ENCODE peak calls at places on chromosome 19, in seven cellular contexts. P, I, D, H, M, V and Y are unnamed samples.

GRCh38 chr19:42468273-42468796 is 25.6 kb upstream of the CXCL17 start:
- DNase-seq in P (peak; percentile 78), I (no peak), D (no peak), H (no peak), M (no peak), V (no peak), Y (no peak)

GRCh38 chr19:610801-611505 is 21.3 kb downstream of the HCN2 start:
- DNase-seq in P (no peak), I (no peak), D (no peak), H (peak; percentile 79), M (peak; percentile 41), V (no peak), Y (peak; percentile 76)

GRCh38 chr19:18291019-18291524 is 9.7 kb upstream of the JUND start:
- DNase-seq in P (no peak), I (no peak), D (no peak), H (no peak), M (peak; percentile 65), V (no peak), Y (peak; percentile 26)

GRCh38 chr19:53892981-53893325 is 11.0 kb downstream of the PRKCG start:
- DNase-seq in P (no peak), I (peak; percentile 84), D (no peak), H (peak; percentile 40), M (no peak), V (no peak), Y (no peak)

GRCh38 chr19:50777830-50778303 is 7.6 kb downstream of the GPR32 start:
- DNase-seq in P (no peak), I (peak; percentile 68), D (no peak), H (no peak), M (no peak), V (no peak), Y (no peak)

GRCh38 chr19:42140125-42140754 is 8.0 kb upstream of the POU2F2 start:
- DNase-seq in P (peak; percentile 8), I (peak; percentile 90), D (peak; percentile 74), H (peak; percentile 68), M (no peak), V (no peak), Y (peak; percentile 35)

GRCh38 chr19:47723573-47723923 is 10.3 kb downstream of the EHD2 start:
- DNase-seq in P (peak; percentile 64), I (no peak), D (peak; percentile 82), H (peak; percentile 82), M (peak; percentile 74), V (no peak), Y (no peak)

GRCh38 chr19:46904114-46905060 is 43.6 kb downstream of the ARHGAP35 start:
- DNase-seq in P (no peak), I (no peak), D (no peak), H (peak; percentile 69), M (peak; percentile 76), V (no peak), Y (no peak)

GRCh38 chr19:54708781-54709180 is 15.5 kb upstream of the KIR3DL3 start:
- DNase-seq in P (no peak), I (no peak), D (no peak), H (no peak), M (no peak), V (no peak), Y (no peak)

GRCh38 chr19:29752450-29753025 is 37.5 kb upstream of the C19orf12 start:
- DNase-seq in P (no peak), I (no peak), D (no peak), H (no peak), M (no peak), V (no peak), Y (no peak)

GRCh38 chr19:5925830-5926459 is 11.9 kb downstream of the CAPS start:
- DNase-seq in P (no peak), I (no peak), D (no peak), H (no peak), M (no peak), V (no peak), Y (no peak)

GRCh38 chr19:566403-566802 is 6.0 kb upstream of the BSG start:
- DNase-seq in P (no peak), I (no peak), D (peak; percentile 64), H (no peak), M (peak; percentile 86), V (no peak), Y (no peak)

GRCh38 chr19:15358918-15359317 is 20.7 kb downstream of the AKAP8 start:
- DNase-seq in P (no peak), I (no peak), D (no peak), H (no peak), M (no peak), V (no peak), Y (no peak)

GRCh38 chr19:49923055-49924003 is 5.7 kb upstream of the ATF5 start:
- DNase-seq in P (no peak), I (no peak), D (no peak), H (peak; percentile 34), M (no peak), V (no peak), Y (no peak)

GRCh38 chr19:19256072-19256969 is 16.8 kb downstream of the TM6SF2 start:
- DNase-seq in P (no peak), I (peak; percentile 32), D (no peak), H (no peak), M (no peak), V (no peak), Y (no peak)

GRCh38 chr19:48510421-48511268 is 990 bp downstream of the LMTK3 start:
- DNase-seq in P (peak; percentile 57), I (peak; percentile 87), D (peak; percentile 75), H (peak; percentile 81), M (peak; percentile 65), V (no peak), Y (peak; percentile 64)

GRCh38 chr19:44748426-44749254 is at the start of gene BCL3:
- DNase-seq in P (peak; percentile 67), I (peak; percentile 53), D (peak; percentile 91), H (peak; percentile 85), M (peak; percentile 77), V (no peak), Y (peak; percentile 81)

GRCh38 chr19:28485300-28485699 is 727.7 kb downstream of the UQCRFS1 start:
- DNase-seq in P (no peak), I (no peak), D (no peak), H (no peak), M (no peak), V (no peak), Y (no peak)

GRCh38 chr19:42250666-42251531 is 4.0 kb downstream of the ERF start:
- DNase-seq in P (no peak), I (no peak), D (peak; percentile 75), H (no peak), M (peak; percentile 49), V (no peak), Y (no peak)

GRCh38 chr19:45401815-45402468 is 2.9 kb downstream of the PPP1R13L start:
- DNase-seq in P (no peak), I (no peak), D (no peak), H (no peak), M (no peak), V (no peak), Y (no peak)

GRCh38 chr19:47719047-47719885 is 6.0 kb downstream of the EHD2 start:
- DNase-seq in P (no peak), I (no peak), D (peak; percentile 80), H (peak; percentile 95), M (peak; percentile 93), V (no peak), Y (no peak)

GRCh38 chr19:39502640-39503417 is 4.1 kb downstream of the DLL3 start:
- DNase-seq in P (no peak), I (peak; percentile 95), D (peak; percentile 83), H (peak; percentile 72), M (peak; percentile 46), V (no peak), Y (peak; percentile 85)

DNA sequence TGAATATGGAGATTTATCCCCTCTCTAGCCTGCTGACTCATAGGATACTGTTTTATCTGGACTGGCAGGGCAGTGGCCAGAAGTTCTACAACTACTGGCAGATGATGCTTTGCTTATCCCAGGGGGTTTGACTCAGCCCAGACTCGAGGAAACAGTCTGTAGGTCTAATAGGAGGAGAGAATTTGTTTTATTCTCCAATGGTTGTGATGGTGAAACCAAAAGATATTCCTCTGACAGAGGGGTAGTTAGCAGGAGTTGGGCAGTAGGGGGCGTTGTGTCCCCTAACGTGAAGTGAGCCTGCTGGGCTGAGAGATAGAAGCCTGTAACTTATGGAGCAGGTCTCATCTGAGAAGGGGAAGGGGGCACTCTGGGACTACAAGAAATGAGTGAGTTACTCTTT is 74.9 kb downstream of the WTIP start:
- DNase-seq in P (peak; percentile 30), I (peak; percentile 65), D (no peak), H (no peak), M (no peak), V (no peak), Y (no peak)
- TF ChIP-seq CTCF in P (peak; percentile 61), I (peak; percentile 74), D (peak; percentile 46), H (peak; percentile 27), M (no peak), V (no peak), Y (peak; percentile 28)

GRCh38 chr19:33639034-33639681 is 17.4 kb downstream of the CHST8 start:
- DNase-seq in P (no peak), I (no peak), D (peak; percentile 33), H (no peak), M (no peak), V (no peak), Y (no peak)
- H3K4me3 ChIP-seq in P (no peak overlapping the region), I (no peak overlapping the region), D (no peak overlapping the region), H (no peak overlapping the region), M (no peak overlapping the region), V (no peak overlapping the region), Y (no peak overlapping the region)

GRCh38 chr19:35090160-35090794 is 25.3 kb upstream of the FXYD3 start:
- DNase-seq in P (peak; percentile 75), I (peak; percentile 78), D (peak; percentile 72), H (no peak), M (peak; percentile 29), V (no peak), Y (peak; percentile 58)
- TF ChIP-seq CTCF in P (peak; percentile 64), I (peak; percentile 65), D (peak; percentile 60), H (peak; percentile 68), M (peak; percentile 59), V (peak; percentile 57), Y (peak; percentile 57)

DNA sequence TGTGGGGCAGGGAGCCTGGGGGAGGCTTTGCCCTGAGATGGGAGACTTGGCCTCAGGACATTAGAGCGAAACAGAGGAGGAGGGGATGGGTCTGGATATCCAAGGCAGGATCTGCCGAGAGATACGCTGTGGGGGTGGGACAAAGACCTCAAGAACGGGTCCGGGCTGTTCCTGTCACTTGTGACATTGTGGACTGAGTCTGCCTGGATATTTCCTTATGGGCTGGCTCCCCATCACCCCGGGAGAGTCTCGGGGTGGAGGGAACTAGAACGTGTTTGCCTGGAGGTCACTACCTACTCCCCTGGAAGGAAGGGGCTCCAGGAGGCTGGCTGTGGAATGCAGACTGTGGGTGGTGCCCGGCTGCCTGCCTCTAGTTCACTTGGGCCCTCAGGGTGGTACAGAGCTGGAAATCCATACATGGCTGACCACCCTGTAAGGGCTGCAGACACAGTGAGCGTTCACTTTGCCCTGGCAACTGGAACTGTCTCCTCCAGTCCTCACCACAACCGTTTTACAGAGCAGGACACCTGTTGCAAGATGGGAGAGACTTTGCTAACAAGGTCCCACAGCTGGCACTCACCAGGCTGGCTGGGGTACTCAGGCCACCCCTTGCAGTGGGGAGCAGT is 26.5 kb downstream of the DNM2 start:
- DNase-seq in P (no peak), I (no peak), D (no peak), H (no peak), M (no peak), V (no peak), Y (no peak)
- H3K4me3 ChIP-seq in P (no peak overlapping the region), I (no peak overlapping the region), D (no peak overlapping the region), H (no peak overlapping the region), M (no peak overlapping the region), V (no peak overlapping the region), Y (no peak overlapping the region)

GRCh38 chr19:14097532-14098151 is 7.1 kb upstream of the SAMD1 start:
- DNase-seq in P (no peak), I (no peak), D (no peak), H (no peak), M (no peak), V (no peak), Y (no peak)
- TF ChIP-seq CTCF in P (peak; percentile 43), I (peak; percentile 32), D (peak; percentile 9), H (peak; percentile 18), M (no peak), V (no peak), Y (no peak)